ENCODE peak calls at places on chromosomes 7 and 10, in five cellular contexts. V, C, M, Y and J are unnamed samples.

GRCh38 chr10:51656467-51656866 is 42.9 kb downstream of the CSTF2T start:
- DNase-seq in Y (no peak), M (no peak), C (no peak), V (no peak), J (no peak)

GRCh38 chr10:127243490-127244272 is 47.3 kb upstream of the INSYN2A start:
- DNase-seq in V (no peak), C (peak; percentile 24), M (peak; percentile 78), Y (peak; percentile 9), J (no peak)

GRCh38 chr7:139876622-139877283 is 47.7 kb downstream of the TBXAS1 start:
- DNase-seq in V (no peak), M (no peak), Y (no peak), C (peak; percentile 32), J (no peak)

GRCh38 chr7:56105508-56105907 is 768 bp downstream of the CHCHD2 start:
- DNase-seq in M (no peak), V (no peak), C (peak; percentile 79), Y (peak; percentile 63), J (no peak)

GRCh38 chr10:129952771-129953489 is 11.1 kb downstream of the EBF3 start:
- DNase-seq in M (no peak), C (no peak), V (no peak), Y (no peak), J (no peak)

GRCh38 chr7:69419928-69420327 is 178.3 kb upstream of the AUTS2 start:
- DNase-seq in M (no peak), Y (no peak), V (no peak), C (no peak), J (no peak)

GRCh38 chr7:22488643-22489462 is 11.1 kb downstream of the STEAP1B start:
- DNase-seq in C (peak; percentile 77), Y (peak; percentile 50), V (peak; percentile 44), M (peak; percentile 80), J (peak; percentile 72)

GRCh38 chr7:139626817-139627216 is 103.3 kb downstream of the CLEC2L start:
- DNase-seq in C (no peak), Y (no peak), V (no peak), M (no peak), J (no peak)

GRCh38 chr10:124353896-124354295 is 64.8 kb downstream of the OAT start:
- DNase-seq in Y (no peak), V (no peak), C (no peak), M (no peak), J (peak; percentile 15)

GRCh38 chr7:41053830-41054229 is 649.1 kb downstream of the INHBA start:
- DNase-seq in M (no peak), Y (no peak), C (peak; percentile 76), V (no peak), J (no peak)

GRCh38 chr7:107505997-107506682 is 36.3 kb downstream of the GPR22 start:
- DNase-seq in Y (peak; percentile 87), C (no peak), V (no peak), M (no peak), J (no peak)